ENCODE peak calls at places on chromosomes 1 and 21, in four cellular contexts. O is HCT116, R is IMR-90, Q is Peyer's patch. J is an unnamed sample.

GRCh38 chr1:231413749-231414082 is 8.4 kb downstream of the EGLN1 start:
- DNase-seq in R (no peak), Q (no peak), O (no peak), J (no peak)

GRCh38 chr1:3767328-3767925 is 5.1 kb upstream of the SMIM1 start:
- DNase-seq in Q (no peak), R (no peak), O (no peak), J (no peak)

GRCh38 chr21:21831036-21831435 is 832.8 kb downstream of the NCAM2 start:
- DNase-seq in Q (no peak), R (no peak), O (no peak), J (no peak)

GRCh38 chr21:16330340-16331319 is 600.8 kb downstream of the USP25 start:
- DNase-seq in R (peak; percentile 75), O (peak; percentile 4), Q (no peak), J (peak; percentile 64)

GRCh38 chr1:89407355-89407754 is 43.5 kb downstream of the GBP6 start:
- DNase-seq in Q (no peak), R (peak; percentile 3), O (no peak), J (no peak)

GRCh38 chr1:93753766-93754763 is 72.4 kb upstream of the BCAR3 start:
- DNase-seq in O (no peak), R (peak; percentile 98), Q (no peak), J (no peak)

GRCh38 chr21:38996355-38996754 is 186.9 kb downstream of the PSMG1 start:
- DNase-seq in O (no peak), R (no peak), Q (no peak), J (no peak)

GRCh38 chr1:85394130-85394529 is 70.8 kb downstream of the DDAH1 start:
- DNase-seq in O (no peak), Q (no peak), R (peak; percentile 18), J (no peak)

GRCh38 chr1:234778215-234779159 is 168.5 kb upstream of the IRF2BP2 start:
- DNase-seq in Q (no peak), R (no peak), O (no peak), J (no peak)

GRCh38 chr1:143694085-143694484 is 277.7 kb downstream of the FAM72C start:
- DNase-seq in O (no peak), Q (no peak), R (no peak), J (no peak)

GRCh38 chr1:110040548-110040947 is 6.1 kb downstream of the STRIP1 start:
- DNase-seq in O (no peak), Q (no peak), R (no peak), J (no peak)

GRCh38 chr1:203765029-203765837 is at the start of gene LAX1:
- DNase-seq in O (no peak), R (no peak), Q (peak; percentile 82), J (no peak)

GRCh38 chr21:42636535-42636914 is 16.9 kb upstream of the PDE9A start:
- DNase-seq in O (no peak), R (peak; percentile 61), Q (no peak), J (no peak)

GRCh38 chr21:42632336-42632751 is 21.1 kb upstream of the PDE9A start:
- DNase-seq in R (no peak), O (no peak), Q (no peak), J (no peak)

GRCh38 chr21:42632771-42633690 is 20.4 kb upstream of the PDE9A start:
- DNase-seq in O (no peak), Q (no peak), R (no peak), J (no peak)

GRCh38 chr21:42635848-42636534 is 17.4 kb upstream of the PDE9A start:
- DNase-seq in O (no peak), Q (no peak), R (no peak), J (no peak)

DNA sequence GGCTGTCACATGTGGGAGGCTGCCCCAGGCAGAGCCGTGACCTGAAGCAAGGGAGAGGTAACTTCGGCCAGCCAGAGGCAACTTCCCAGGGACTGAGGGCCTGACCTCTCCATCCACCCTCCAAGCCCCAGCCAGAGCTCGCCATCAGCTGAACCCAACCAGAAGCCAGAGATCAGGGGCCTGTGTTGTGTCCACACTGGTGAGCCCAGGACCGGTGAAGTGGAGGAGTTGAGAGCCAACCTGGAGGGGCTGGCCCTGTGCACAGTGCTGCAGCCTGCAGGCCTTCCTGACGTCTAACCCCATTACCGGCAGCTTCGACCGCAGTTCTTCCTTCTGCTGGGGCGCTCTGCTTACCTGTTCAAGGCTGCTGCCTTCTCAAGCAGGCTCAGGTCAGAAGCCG is 19.6 kb upstream of the PDE9A start:
- DNase-seq in Q (no peak), R (no peak), O (no peak), J (no peak)
- H3K27me3 ChIP-seq in Q (no peaks in the 10 kb centered on the region), R (peaks cover 13% of the 10 kb centered on the region), O (peaks cover 12% of the 10 kb centered on the region), J (no peaks in the 10 kb centered on the region)

GRCh38 chr1:19074361-19074901 is 118.0 kb upstream of the IFFO2 start:
- DNase-seq in R (no peak), O (no peak), Q (peak; percentile 50), J (no peak)

GRCh38 chr1:19072285-19072981 is 116.0 kb upstream of the IFFO2 start:
- DNase-seq in R (no peak), O (no peak), Q (no peak), J (no peak)

GRCh38 chr1:19074902-19075721 is 118.6 kb upstream of the IFFO2 start:
- DNase-seq in Q (no peak), R (no peak), O (no peak), J (peak; percentile 65)

GRCh38 chr1:19071674-19072281 is 115.3 kb upstream of the IFFO2 start:
- DNase-seq in Q (no peak), O (no peak), R (no peak), J (no peak)

DNA sequence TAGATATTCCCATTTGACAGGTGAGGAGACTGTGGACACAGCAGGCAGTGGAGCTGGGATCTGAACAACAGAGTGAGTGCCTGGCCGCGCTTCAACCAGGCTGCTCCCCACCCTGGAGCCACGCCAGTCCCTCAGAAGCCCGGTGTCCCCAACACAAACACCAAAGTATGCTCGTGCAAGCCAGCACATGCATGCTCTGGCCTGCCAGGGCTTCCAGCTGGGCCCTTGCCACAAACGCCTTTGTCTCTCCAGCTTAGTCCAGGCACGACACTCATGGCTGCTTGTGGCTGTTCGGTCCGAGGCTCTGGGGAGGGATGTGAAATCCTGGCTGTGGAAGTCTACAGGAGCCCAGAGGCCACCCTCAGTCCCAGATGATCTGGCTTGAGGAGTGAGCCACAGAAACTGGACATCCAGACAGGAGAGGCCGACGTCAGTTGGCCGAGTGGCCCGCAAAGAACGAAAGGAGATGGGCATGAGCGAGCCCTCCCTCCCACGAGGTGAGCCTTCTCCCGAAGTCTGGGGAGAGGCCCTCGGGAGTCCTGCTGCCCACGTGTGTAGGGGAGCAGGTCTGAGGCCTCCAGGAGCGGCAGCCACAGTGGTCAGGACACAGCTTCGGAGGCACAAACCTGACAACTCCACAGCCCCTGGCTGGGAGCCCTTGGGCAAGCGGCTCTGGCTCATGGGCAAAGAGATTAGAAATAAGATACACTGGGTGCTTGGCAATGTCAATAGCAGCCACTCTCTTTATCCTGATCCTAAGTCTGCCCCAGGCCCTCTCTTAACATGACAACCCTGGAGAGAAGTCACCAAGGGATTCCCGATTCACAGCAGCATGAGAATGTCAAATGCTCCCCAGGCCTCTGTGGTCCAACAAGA is 117.1 kb upstream of the IFFO2 start:
- DNase-seq in O (no peak), Q (no peak), R (no peak), J (peak; percentile 57)
- TF ChIP-seq POLR2A in O (no peak), Q (no peak), R (no peak), J (no peak)

GRCh38 chr1:47532831-47533175 is 95.0 kb downstream of the FOXD2 start:
- DNase-seq in R (no peak), O (no peak), Q (no peak), J (no peak)
- H3K27me3 ChIP-seq in R (peaks cover 24% of the 10 kb centered on the region), O (no peaks in the 10 kb centered on the region), Q (no peaks in the 10 kb centered on the region), J (no peaks in the 10 kb centered on the region)

GRCh38 chr1:207830788-207831187 is 78.9 kb downstream of the CD46 start:
- DNase-seq in R (no peak), Q (no peak), O (no peak), J (peak; percentile 48)
- TF ChIP-seq POLR2A in R (no peak), Q (no peak), O (no peak), J (no peak)

DNA sequence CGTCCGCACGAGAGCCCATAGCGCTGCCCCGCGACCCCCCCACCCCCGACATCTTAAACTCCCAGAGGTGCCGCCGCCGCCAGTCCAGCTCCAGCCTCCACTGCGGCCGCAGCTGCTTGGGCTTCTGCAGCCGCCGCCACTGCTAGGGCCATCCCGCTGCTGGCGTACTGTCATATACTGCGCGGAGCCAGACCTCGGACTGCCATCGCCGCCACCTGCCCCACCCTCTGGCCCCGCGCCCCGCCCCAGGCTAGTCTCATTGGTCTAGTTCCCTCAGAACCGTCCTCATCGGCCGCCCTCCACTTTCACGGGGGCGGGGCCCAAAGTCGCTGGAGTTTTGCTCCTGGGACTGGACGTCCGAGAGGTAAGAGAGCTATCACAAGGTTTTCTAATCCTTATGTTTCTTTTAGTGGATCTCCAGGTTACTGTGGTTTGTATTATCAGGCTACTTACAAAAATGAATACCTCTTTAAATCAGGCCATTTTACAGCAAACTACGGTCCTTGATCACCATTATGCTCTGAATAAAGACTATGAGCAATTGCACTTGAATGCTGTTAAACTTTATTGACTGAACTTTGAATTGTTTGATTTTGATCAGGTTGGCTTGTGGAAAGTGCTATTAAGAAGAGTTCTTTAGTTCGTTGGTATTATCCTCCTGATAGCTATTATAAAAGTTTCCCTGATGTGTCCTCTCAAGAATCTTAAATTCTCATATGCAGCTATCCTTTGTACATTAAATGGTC is 2.8 kb upstream of the CD1D start:
- DNase-seq in O (no peak), Q (peak; percentile 93), R (peak; percentile 31), J (peak; percentile 92)
- H3K27me3 ChIP-seq in O (peaks cover 26% of the 10 kb centered on the region), Q (no peaks in the 10 kb centered on the region), R (peaks cover 57% of the 10 kb centered on the region), J (no peaks in the 10 kb centered on the region)

GRCh38 chr1:214122110-214122509 is 134.3 kb downstream of the PROX1 start:
- DNase-seq in R (no peak), O (no peak), Q (no peak), J (no peak)

GRCh38 chr1:214120951-214121350 is 133.2 kb downstream of the PROX1 start:
- DNase-seq in R (no peak), Q (no peak), O (no peak), J (no peak)

GRCh38 chr1:214124915-214125314 is 137.1 kb downstream of the PROX1 start:
- DNase-seq in R (no peak), Q (no peak), O (no peak), J (no peak)

GRCh38 chr1:214124281-214124805 is 136.6 kb downstream of the PROX1 start:
- DNase-seq in Q (no peak), R (no peak), O (no peak), J (no peak)

GRCh38 chr1:214123061-214123784 is 135.4 kb downstream of the PROX1 start:
- DNase-seq in O (peak; percentile 51), Q (no peak), R (peak; percentile 57), J (peak; percentile 61)
- TF ChIP-seq POLR2A in O (no peak), Q (no peak), R (no peak), J (no peak)

GRCh38 chr1:240294566-240294965 is 202.9 kb downstream of the FMN2 start:
- DNase-seq in O (no peak), Q (no peak), R (peak; percentile 70), J (no peak)

GRCh38 chr1:240293706-240294105 is 202.0 kb downstream of the FMN2 start:
- DNase-seq in Q (no peak), O (no peak), R (peak; percentile 18), J (no peak)

DNA sequence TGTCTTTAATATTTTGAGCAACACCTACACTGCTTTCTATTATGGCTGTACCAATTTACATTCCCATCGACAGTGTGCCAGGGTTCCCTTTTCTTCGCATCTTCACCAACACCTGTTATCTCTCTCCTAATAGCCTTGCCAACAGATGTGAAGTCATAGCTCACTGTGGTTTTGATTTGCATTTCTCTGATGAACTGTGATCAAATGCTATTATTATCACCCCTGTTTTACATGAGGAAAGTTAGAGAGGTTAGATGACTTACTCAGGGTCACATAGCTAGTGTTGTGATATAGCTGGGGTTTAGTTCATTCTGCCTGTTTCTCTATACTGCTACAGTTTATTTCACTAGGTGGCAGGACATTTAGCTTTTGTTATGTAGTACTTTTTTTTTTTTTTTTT is 204.1 kb downstream of the FMN2 start:
- DNase-seq in O (no peak), Q (no peak), R (peak; percentile 64), J (no peak)
- H3K27me3 ChIP-seq in O (no peaks in the 10 kb centered on the region), Q (no peaks in the 10 kb centered on the region), R (no peaks in the 10 kb centered on the region), J (no peaks in the 10 kb centered on the region)

GRCh38 chr21:34195365-34195764 is 122.0 kb downstream of the MRPS6 start:
- DNase-seq in R (no peak), Q (no peak), O (no peak), J (no peak)
- TF ChIP-seq POLR2A in R (no peak), Q (no peak), O (no peak), J (no peak)